ENCODE peak calls at places on chromosomes 4 and X, in eight cellular contexts. Z is breast epithelium, A is spleen, V is A549, Y is tibial nerve, N is transverse colon, B is endothelial cell of umbilical vein, G is suprapubic skin. U is an unnamed sample.

GRCh38 chrX:110341189-110342035 is 17.2 kb upstream of the RTL9 start:
- DNase-seq in Z (no peak), A (no peak), V (peak), Y (no peak), N (no peak), B (no peak), G (no peak), U (no peak)

GRCh38 chr4:89829470-89830138 is 7.4 kb downstream of the SNCA start:
- DNase-seq in Z (no peak), A (no peak), V (no peak), Y (peak), N (peak), B (no peak), G (no peak), U (peak)

GRCh38 chrX:39755152-39756032 is 342.4 kb downstream of the BCOR start:
- DNase-seq in Z (peak), A (no peak), V (peak), Y (peak), N (peak), B (peak), G (peak), U (peak)

GRCh38 chrX:73847991-73848390 is 285.0 kb downstream of the CHIC1 start:
- DNase-seq in Z (no peak), A (no peak), V (no peak), Y (no peak), N (no peak), B (no peak), G (no peak), U (no peak)

GRCh38 chr4:41069838-41070237 is 144.5 kb downstream of the APBB2 start:
- DNase-seq in Z (no peak), A (no peak), V (no peak), Y (no peak), N (no peak), B (no peak), G (no peak), U (no peak)

GRCh38 chr4:174119818-174120217 is 163.6 kb downstream of the FBXO8 start:
- DNase-seq in Z (no peak), A (no peak), V (no peak), Y (no peak), N (no peak), B (no peak), G (no peak), U (no peak)

GRCh38 chrX:45709381-45709780 is 508.7 kb upstream of the DIPK2B start:
- DNase-seq in Z (no peak), A (no peak), V (no peak), Y (no peak), N (no peak), B (no peak), G (no peak), U (no peak)

GRCh38 chrX:150495496-150495895 is 72.9 kb upstream of the MTM1 start:
- DNase-seq in Z (no peak), A (no peak), V (no peak), Y (no peak), N (no peak), B (no peak), G (no peak), U (no peak)

GRCh38 chrX:151776113-151776790 is 41.7 kb downstream of the CNGA2 start:
- DNase-seq in Z (no peak), A (no peak), V (no peak), Y (peak), N (no peak), B (no peak), G (no peak), U (no peak)

GRCh38 chr4:89572224-89572858 is 264.6 kb downstream of the SNCA start:
- DNase-seq in Z (no peak), A (no peak), V (no peak), Y (no peak), N (no peak), B (peak), G (no peak), U (no peak)

GRCh38 chr4:144948009-144948408 is 150.0 kb downstream of the ANAPC10 start:
- DNase-seq in Z (no peak), A (no peak), V (no peak), Y (no peak), N (no peak), B (no peak), G (no peak), U (no peak)

GRCh38 chr4:139876328-139876941 is 210.8 kb downstream of the MGST2 start:
- DNase-seq in Z (no peak), A (no peak), V (no peak), Y (no peak), N (no peak), B (no peak), G (no peak), U (no peak)

GRCh38 chrX:46260502-46260901 is 284.7 kb downstream of the ZNF674 start:
- DNase-seq in Z (peak), A (no peak), V (no peak), Y (no peak), N (no peak), B (no peak), G (no peak), U (no peak)

GRCh38 chrX:155334486-155335316 is at the start of gene CLIC2:
- DNase-seq in Z (no peak), A (no peak), V (peak), Y (peak), N (peak), B (peak), G (no peak), U (peak)

GRCh38 chr4:4405358-4405962 is 18.6 kb downstream of the NSG1 start:
- DNase-seq in Z (no peak), A (no peak), V (no peak), Y (no peak), N (no peak), B (no peak), G (no peak), U (no peak)

GRCh38 chr4:94006932-94007331 is 178.4 kb downstream of the ATOH1 start:
- DNase-seq in Z (no peak), A (no peak), V (no peak), Y (no peak), N (no peak), B (no peak), G (no peak), U (no peak)

GRCh38 chr4:4383085-4383484 is 3.8 kb upstream of the NSG1 start:
- DNase-seq in Z (no peak), A (no peak), V (no peak), Y (no peak), N (no peak), B (no peak), G (no peak), U (no peak)

GRCh38 chr4:99405433-99406115 is 29.6 kb downstream of the ADH7 start:
- DNase-seq in Z (peak), A (no peak), V (peak), Y (peak), N (peak), B (peak), G (no peak), U (peak)

GRCh38 chr4:109049926-109050325 is 252.5 kb downstream of the COL25A1 start:
- DNase-seq in Z (no peak), A (no peak), V (no peak), Y (no peak), N (no peak), B (no peak), G (no peak), U (no peak)

GRCh38 chr4:41887821-41888699 is 47.2 kb upstream of the TMEM33 start:
- DNase-seq in Z (no peak), A (no peak), V (peak), Y (peak), N (peak), B (peak), G (no peak), U (peak)

GRCh38 chr4:48237996-48238645 is 31.5 kb downstream of the TEC start:
- DNase-seq in Z (no peak), A (no peak), V (peak), Y (no peak), N (no peak), B (peak), G (no peak), U (no peak)

GRCh38 chrX:18674417-18674787 is 2.5 kb upstream of the RS1 start:
- DNase-seq in Z (no peak), A (peak), V (no peak), Y (no peak), N (peak), B (peak), G (no peak), U (peak)

GRCh38 chr4:138728566-138728965 is 287.0 kb upstream of the NOCT start:
- DNase-seq in Z (no peak), A (no peak), V (no peak), Y (no peak), N (no peak), B (no peak), G (no peak), U (no peak)

GRCh38 chr4:169042608-169043007 is 32.6 kb upstream of the CBR4 start:
- DNase-seq in Z (no peak), A (no peak), V (no peak), Y (no peak), N (no peak), B (no peak), G (no peak), U (no peak)

GRCh38 chr4:76585270-76585669 is 150.2 kb downstream of the SHROOM3 start:
- DNase-seq in Z (no peak), A (no peak), V (no peak), Y (no peak), N (no peak), B (no peak), G (no peak), U (no peak)

GRCh38 chr4:122666527-122667245 is 45.8 kb upstream of the IL21 start:
- DNase-seq in Z (no peak), A (no peak), V (peak), Y (no peak), N (no peak), B (peak), G (no peak), U (no peak)

GRCh38 chr4:35151816-35152572 is 1092.3 kb downstream of the ARAP2 start:
- DNase-seq in Z (no peak), A (no peak), V (peak), Y (no peak), N (no peak), B (no peak), G (no peak), U (no peak)

GRCh38 chr4:48604041-48604440 is 114.0 kb downstream of the ZAR1 start:
- DNase-seq in Z (no peak), A (no peak), V (no peak), Y (no peak), N (no peak), B (no peak), G (no peak), U (no peak)

GRCh38 chr4:107512549-107512948 is 207.5 kb downstream of the PAPSS1 start:
- DNase-seq in Z (no peak), A (no peak), V (no peak), Y (no peak), N (no peak), B (no peak), G (no peak), U (no peak)

GRCh38 chrX:31580726-31581125 is 508.9 kb upstream of the FTHL17 start:
- DNase-seq in Z (no peak), A (no peak), V (no peak), Y (no peak), N (no peak), B (peak), G (no peak), U (no peak)

GRCh38 chr4:185429660-185430059 is 3.9 kb upstream of the UFSP2 start:
- DNase-seq in Z (no peak), A (no peak), V (no peak), Y (no peak), N (no peak), B (no peak), G (no peak), U (no peak)

GRCh38 chrX:123153846-123154335 is 30.2 kb upstream of the GRIA3 start:
- DNase-seq in Z (no peak), A (no peak), V (no peak), Y (no peak), N (no peak), B (no peak), G (no peak), U (no peak)

GRCh38 chrX:1618689-1619088 is 3.8 kb downstream of the ASMT start:
- DNase-seq in Z (no peak), A (no peak), V (no peak), Y (no peak), N (no peak), B (no peak), G (no peak), U (no peak)

GRCh38 chr4:71029504-71029903 is 36.1 kb downstream of the DCK start:
- DNase-seq in Z (no peak), A (no peak), V (no peak), Y (no peak), N (no peak), B (no peak), G (no peak), U (no peak)

GRCh38 chr4:140924761-140925392 is 168.7 kb upstream of the TBC1D9 start:
- DNase-seq in Z (no peak), A (no peak), V (no peak), Y (no peak), N (no peak), B (no peak), G (no peak), U (no peak)

GRCh38 chr4:68447201-68447600 is at the start of gene TMPRSS11E:
- DNase-seq in Z (no peak), A (no peak), V (no peak), Y (no peak), N (no peak), B (no peak), G (no peak), U (no peak)

DNA sequence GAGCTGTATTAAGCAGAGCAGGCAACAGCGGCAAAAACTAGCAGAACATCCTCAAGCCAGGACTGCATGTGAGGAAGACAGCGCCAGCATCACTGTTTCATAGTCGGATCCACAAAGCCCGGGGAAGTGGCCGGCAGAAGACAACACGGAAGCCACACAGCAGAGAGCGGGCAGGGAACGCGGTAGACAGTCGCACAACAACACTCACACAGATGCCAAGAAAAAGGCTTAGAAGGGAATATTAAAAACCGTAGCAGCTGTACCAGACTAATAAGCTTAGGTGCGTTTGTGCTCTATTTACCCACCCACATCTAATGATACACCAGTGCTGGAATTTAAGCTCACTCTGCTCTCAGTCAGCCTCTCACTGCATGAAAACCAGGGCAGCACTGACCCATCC is 16.0 kb downstream of the ZFYVE28 start:
- DNase-seq in Z (no peak), A (no peak), V (no peak), Y (no peak), N (no peak), B (no peak), G (no peak), U (no peak)
- H3K4me3 ChIP-seq in Z (peak), A (peak), V (no peak), Y (no peak), N (no peak), B (no peak), G (peak), U (no peak)

DNA sequence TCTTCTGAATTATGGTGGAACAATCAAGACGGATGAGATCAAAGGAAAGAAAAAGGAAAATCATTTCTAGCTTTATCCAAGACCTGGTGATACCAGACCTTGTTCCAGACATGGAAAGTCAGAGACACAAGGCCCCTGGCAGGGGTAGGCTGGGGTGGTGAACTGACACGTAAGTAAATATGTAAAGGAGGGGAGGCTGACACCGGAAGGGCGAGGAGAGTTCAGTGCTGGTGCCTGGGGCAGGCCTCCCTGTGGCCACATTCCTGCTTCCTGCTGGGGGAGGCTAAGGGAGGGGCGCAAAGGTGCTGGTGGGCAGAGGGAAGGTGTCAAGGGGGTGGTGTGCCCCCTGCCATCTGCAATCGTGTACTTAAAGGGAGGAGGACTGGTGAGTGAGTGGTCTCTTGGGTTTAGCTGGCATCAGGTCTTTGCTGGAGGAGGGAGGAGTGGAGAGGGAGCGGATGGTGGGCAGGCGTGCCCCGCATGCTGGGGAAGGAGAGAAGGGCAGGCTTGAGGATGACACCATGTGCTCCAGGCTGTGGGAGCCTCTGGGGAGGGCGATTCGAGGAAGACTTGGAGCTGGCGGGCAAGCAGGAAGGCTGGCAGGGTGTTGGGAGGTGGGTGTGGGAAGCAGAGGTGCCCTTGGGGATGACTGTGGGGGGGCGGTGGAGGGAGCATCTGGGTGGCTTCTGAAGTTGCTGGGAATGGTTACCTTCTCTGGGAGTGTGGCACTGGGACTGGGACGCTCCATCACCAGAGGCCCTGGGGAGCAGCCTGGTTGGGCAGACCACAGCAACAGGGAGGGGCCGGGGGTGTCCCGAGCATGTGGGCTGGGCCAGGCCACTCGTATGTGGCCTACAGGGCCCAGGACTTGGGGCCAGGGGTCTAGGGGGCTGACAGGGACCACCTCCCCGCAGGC is 30.6 kb upstream of the AFAP1 start:
- DNase-seq in Z (peak), A (peak), V (peak), Y (no peak), N (peak), B (peak), G (no peak), U (peak)
- TF ChIP-seq POLR2A in Z (no peak), A (no peak), V (no peak), Y (no peak), N (peak), B (no peak), G (no peak), U (no peak)

GRCh38 chrX:24151513-24151912 is 2.0 kb downstream of the ZFX start:
- DNase-seq in Z (no peak), A (no peak), V (peak), Y (no peak), N (no peak), B (no peak), G (no peak), U (no peak)

GRCh38 chrX:24156177-24156576 is 6.6 kb downstream of the ZFX start:
- DNase-seq in Z (no peak), A (no peak), V (no peak), Y (no peak), N (no peak), B (no peak), G (no peak), U (no peak)

GRCh38 chrX:24153796-24154189 is 4.3 kb downstream of the ZFX start:
- DNase-seq in Z (no peak), A (no peak), V (peak), Y (no peak), N (no peak), B (peak), G (no peak), U (no peak)

GRCh38 chrX:24154490-24155034 is 5.0 kb downstream of the ZFX start:
- DNase-seq in Z (no peak), A (no peak), V (no peak), Y (no peak), N (no peak), B (no peak), G (no peak), U (no peak)

GRCh38 chrX:24153175-24153795 is 3.8 kb downstream of the ZFX start:
- DNase-seq in Z (no peak), A (no peak), V (peak), Y (no peak), N (no peak), B (peak), G (no peak), U (no peak)
- H3K4me3 ChIP-seq in Z (peak), A (no peak), V (peak), Y (no peak), N (no peak), B (no peak), G (no peak), U (no peak)

GRCh38 chrX:47648376-47648775 is 2.0 kb downstream of the ELK1 start:
- DNase-seq in Z (no peak), A (no peak), V (no peak), Y (no peak), N (no peak), B (no peak), G (no peak), U (no peak)

GRCh38 chrX:47649781-47650163 is 591 bp downstream of the ELK1 start:
- DNase-seq in Z (no peak), A (no peak), V (no peak), Y (no peak), N (no peak), B (no peak), G (no peak), U (no peak)

GRCh38 chrX:47649302-47649701 is 1.1 kb downstream of the ELK1 start:
- DNase-seq in Z (no peak), A (no peak), V (no peak), Y (no peak), N (no peak), B (no peak), G (no peak), U (no peak)

GRCh38 chrX:47650164-47651042 is at the start of gene ELK1:
- DNase-seq in Z (peak), A (peak), V (peak), Y (peak), N (peak), B (peak), G (peak), U (peak)

GRCh38 chrX:47651043-47651905 is 911 bp upstream of the ELK1 start:
- DNase-seq in Z (no peak), A (no peak), V (no peak), Y (no peak), N (no peak), B (no peak), G (no peak), U (no peak)
- TF ChIP-seq POLR2A in Z (no peak), A (no peak), V (no peak), Y (peak), N (no peak), B (no peak), G (no peak), U (no peak)